ENCODE peak calls at places on chromosome 2, in seven cellular contexts. U, B, G, H, P, X and K are unnamed samples.

GRCh38 chr2:45962522-45962921 is 311.0 kb downstream of the PRKCE start:
- DNase-seq in U (peak; percentile 73), B (peak; percentile 78), G (peak; percentile 94), H (no peak), P (peak; percentile 68), X (peak; percentile 36), K (no peak)

GRCh38 chr2:40363631-40364030 is 88.3 kb downstream of the SLC8A1 start:
- DNase-seq in U (no peak), B (peak; percentile 43), G (no peak), H (no peak), P (no peak), X (peak; percentile 48), K (no peak)

GRCh38 chr2:191155608-191156071 is 4.8 kb upstream of the STAT4 start:
- DNase-seq in U (no peak), B (peak; percentile 73), G (no peak), H (peak; percentile 16), P (peak; percentile 42), X (peak; percentile 51), K (peak; percentile 62)

GRCh38 chr2:178008636-178009289 is 63.8 kb downstream of the PDE11A start:
- DNase-seq in U (no peak), B (peak; percentile 20), G (no peak), H (no peak), P (no peak), X (no peak), K (no peak)

GRCh38 chr2:231930601-231931281 is 4.5 kb upstream of the NPPC start:
- DNase-seq in U (no peak), B (peak; percentile 33), G (peak; percentile 32), H (no peak), P (no peak), X (no peak), K (peak; percentile 4)

GRCh38 chr2:15223887-15224286 is 337.2 kb downstream of the NBAS start:
- DNase-seq in U (no peak), B (peak; percentile 87), G (no peak), H (no peak), P (no peak), X (peak; percentile 98), K (no peak)

GRCh38 chr2:201235865-201236811 is 24.2 kb upstream of the CASP8 start:
- DNase-seq in U (no peak), B (peak; percentile 89), G (no peak), H (peak; percentile 56), P (no peak), X (peak; percentile 71), K (peak; percentile 68)

GRCh38 chr2:12277305-12278034 is 439.3 kb upstream of the TRIB2 start:
- DNase-seq in U (no peak), B (peak; percentile 48), G (no peak), H (no peak), P (no peak), X (peak; percentile 65), K (no peak)

GRCh38 chr2:26438526-26438925 is 36.8 kb downstream of the DRC1 start:
- DNase-seq in U (no peak), B (peak; percentile 41), G (no peak), H (no peak), P (no peak), X (peak; percentile 2), K (no peak)

GRCh38 chr2:97748397-97748796 is 35.0 kb downstream of the ZAP70 start:
- DNase-seq in U (no peak), B (peak; percentile 32), G (peak; percentile 62), H (peak; percentile 81), P (no peak), X (no peak), K (peak; percentile 74)

GRCh38 chr2:37300578-37300977 is 24.1 kb downstream of the PRKD3 start:
- DNase-seq in U (no peak), B (no peak), G (no peak), H (no peak), P (no peak), X (no peak), K (no peak)

GRCh38 chr2:238602223-238602945 is 175.7 kb downstream of the ASB1 start:
- DNase-seq in U (no peak), B (peak; percentile 12), G (no peak), H (no peak), P (no peak), X (peak; percentile 7), K (no peak)

GRCh38 chr2:238598802-238599530 is 172.2 kb downstream of the ASB1 start:
- DNase-seq in U (no peak), B (no peak), G (no peak), H (no peak), P (no peak), X (no peak), K (no peak)

GRCh38 chr2:238601433-238602222 is 174.9 kb downstream of the ASB1 start:
- DNase-seq in U (no peak), B (peak; percentile 88), G (no peak), H (no peak), P (no peak), X (peak; percentile 27), K (no peak)

GRCh38 chr2:238599549-238600505 is 173.1 kb downstream of the ASB1 start:
- DNase-seq in U (no peak), B (no peak), G (no peak), H (no peak), P (no peak), X (no peak), K (no peak)

DNA sequence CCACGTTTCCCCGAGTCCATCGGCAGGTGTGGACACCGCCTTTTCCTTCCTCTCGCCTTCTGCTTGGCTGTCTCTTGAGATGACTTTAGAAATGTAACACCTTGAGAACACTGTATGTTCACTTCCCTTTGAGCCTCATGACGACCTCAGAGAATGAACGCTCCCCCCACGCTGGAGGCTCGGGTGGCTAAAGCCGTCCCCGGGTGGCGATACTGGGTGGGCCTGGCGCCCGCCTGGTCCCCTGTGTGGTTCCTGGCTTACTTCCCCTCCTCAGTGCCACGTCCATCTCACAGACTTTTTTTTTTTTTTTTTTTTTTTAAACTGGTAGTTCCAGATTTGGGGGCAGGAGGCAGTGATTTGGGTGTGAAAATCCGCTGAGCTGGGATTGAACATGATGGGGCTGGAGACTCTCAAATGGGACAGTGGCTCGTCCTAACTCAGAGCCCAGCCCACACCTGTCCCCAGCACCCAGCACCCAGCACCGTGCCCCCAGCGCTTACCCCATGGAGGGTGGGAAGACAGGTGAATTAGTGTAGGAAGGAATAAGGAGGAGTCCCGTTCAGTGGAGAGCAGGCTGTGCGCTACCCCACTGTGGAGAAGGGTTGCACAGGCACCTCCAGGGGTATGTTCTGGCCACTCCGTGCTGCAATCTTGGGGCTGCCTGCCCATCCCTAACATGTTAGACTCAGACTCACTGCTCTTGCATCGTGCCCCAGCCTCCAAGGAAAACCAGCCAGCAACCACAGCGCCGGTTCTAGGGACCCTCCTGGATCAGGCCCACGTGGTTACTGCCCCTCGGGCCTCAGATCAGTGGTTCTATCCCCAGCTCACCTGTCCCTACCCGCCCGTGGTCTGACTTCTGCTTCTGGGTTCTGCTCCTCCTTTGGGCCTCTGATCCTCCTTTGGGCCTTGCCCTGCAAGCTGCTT is 174.0 kb downstream of the ASB1 start:
- DNase-seq in U (no peak), B (no peak), G (no peak), H (no peak), P (no peak), X (no peak), K (no peak)
- H3K4me1 ChIP-seq in U (no peaks in the 10 kb centered on the region), B (no peaks in the 10 kb centered on the region), G (peaks cover 6% of the 10 kb centered on the region), H (no peaks in the 10 kb centered on the region), P (peaks cover 38% of the 10 kb centered on the region), X (peaks cover 21% of the 10 kb centered on the region), K (no peaks in the 10 kb centered on the region)

GRCh38 chr2:44942304-44943030 is 965 bp downstream of the SIX3 start:
- DNase-seq in U (no peak), B (no peak), G (no peak), H (no peak), P (no peak), X (no peak), K (no peak)

GRCh38 chr2:44944102-44944951 is 2.8 kb downstream of the SIX3 start:
- DNase-seq in U (no peak), B (no peak), G (no peak), H (no peak), P (no peak), X (no peak), K (peak; percentile 66)

GRCh38 chr2:44941551-44942234 is at the start of gene SIX3:
- DNase-seq in U (no peak), B (no peak), G (peak; percentile 67), H (no peak), P (peak; percentile 79), X (no peak), K (peak; percentile 94)

GRCh38 chr2:44943693-44944101 is 2.2 kb downstream of the SIX3 start:
- DNase-seq in U (no peak), B (no peak), G (no peak), H (no peak), P (no peak), X (no peak), K (peak; percentile 49)

DNA sequence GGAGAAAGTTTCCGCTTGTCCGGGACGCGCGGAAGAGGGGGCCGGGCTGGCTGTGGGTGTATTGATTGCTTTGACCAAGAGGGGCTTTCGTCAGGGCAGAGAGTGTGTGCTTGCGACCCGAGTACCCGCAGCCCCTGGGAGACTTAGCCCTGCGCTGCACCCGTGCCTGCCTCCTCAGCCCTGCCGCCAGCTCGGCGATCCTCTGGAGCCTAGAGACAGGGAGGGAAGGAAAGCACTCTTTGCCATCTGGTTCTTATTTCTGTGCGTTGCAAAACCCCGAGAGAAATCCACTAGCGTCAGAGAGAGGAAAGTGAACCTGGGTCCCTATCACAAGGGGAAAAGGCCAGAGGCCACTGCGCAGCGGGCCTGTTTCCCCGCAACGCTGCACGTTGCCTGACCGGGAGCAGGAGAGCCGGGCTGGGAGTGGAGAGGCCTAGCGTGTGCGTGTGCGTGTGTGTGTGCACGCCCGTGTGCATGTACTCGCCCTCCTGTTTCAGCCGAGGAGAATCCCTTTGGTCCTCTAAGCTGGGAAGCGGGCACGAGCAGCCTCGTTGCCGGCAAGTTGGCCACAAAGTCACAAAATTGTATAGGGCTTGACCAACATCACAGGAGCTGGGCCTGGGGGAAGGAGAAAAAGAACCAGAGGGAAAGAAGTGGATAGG is 1.7 kb downstream of the SIX3 start:
- DNase-seq in U (no peak), B (no peak), G (no peak), H (no peak), P (no peak), X (no peak), K (no peak)
- H3K4me3 ChIP-seq in U (no peak overlapping the region), B (no peak overlapping the region), G (no peak overlapping the region), H (no peak overlapping the region), P (no peak overlapping the region), X (peak overlapping the region; percentile 47), K (peak overlapping the region; percentile 78)

DNA sequence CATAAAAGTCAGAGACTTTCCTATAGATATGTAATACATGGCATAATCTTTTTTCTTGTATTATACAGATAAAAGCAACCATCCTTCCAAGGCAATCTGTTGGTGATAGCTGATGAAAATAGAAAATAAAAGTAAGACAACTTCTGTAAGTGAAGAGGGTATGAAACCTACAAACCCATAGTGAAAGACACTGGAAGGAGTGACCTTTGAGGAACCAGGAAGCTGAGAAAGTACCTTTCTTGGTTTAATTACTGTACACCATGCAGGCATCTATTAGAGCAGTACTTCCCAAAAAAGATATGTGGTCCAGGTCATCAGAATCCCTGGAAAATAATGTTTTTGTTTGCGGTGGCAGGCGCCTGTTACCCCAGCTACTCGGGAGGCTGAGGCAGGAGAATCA is 906.6 kb upstream of the KLHL29 start:
- DNase-seq in U (no peak), B (no peak), G (no peak), H (no peak), P (no peak), X (no peak), K (no peak)
- H3K9me3 ChIP-seq in U (no peaks in the 10 kb centered on the region), B (no peaks in the 10 kb centered on the region), G (no peaks in the 10 kb centered on the region), H (no peaks in the 10 kb centered on the region), P (peaks cover 17% of the 10 kb centered on the region), X (no peaks in the 10 kb centered on the region), K (no peaks in the 10 kb centered on the region)

GRCh38 chr2:144426355-144426754 is 93.6 kb downstream of the ZEB2 start:
- DNase-seq in U (no peak), B (no peak), G (no peak), H (no peak), P (no peak), X (no peak), K (no peak)
- H3K4me1 ChIP-seq in U (no peaks in the 10 kb centered on the region), B (peaks cover 31% of the 10 kb centered on the region), G (peaks cover 3% of the 10 kb centered on the region), H (no peaks in the 10 kb centered on the region), P (no peaks in the 10 kb centered on the region), X (peaks cover under 1% of the 10 kb centered on the region), K (peaks cover 20% of the 10 kb centered on the region)